ENCODE peak calls at places on chromosomes 7 and 10, in four cellular contexts. P, G, O and N are unnamed samples.

GRCh38 chr10:124544711-124545110 is 83.1 kb downstream of the LHPP start:
- DNase-seq in O (no peak), P (no peak), G (no peak), N (no peak)

GRCh38 chr7:86908948-86909347 is 150.5 kb downstream of the ELAPOR2 start:
- DNase-seq in O (no peak), G (no peak), P (no peak), N (no peak)

GRCh38 chr7:13990984-13991790 is 1.7 kb upstream of the ETV1 start:
- DNase-seq in O (peak; percentile 99), P (peak; percentile 97), G (peak; percentile 92), N (peak; percentile 87)

GRCh38 chr7:106870983-106871410 is 5.9 kb downstream of the PIK3CG start:
- DNase-seq in P (peak; percentile 17), G (no peak), O (no peak), N (peak; percentile 92)

GRCh38 chr10:24465899-24466615 is 257.1 kb downstream of the KIAA1217 start:
- DNase-seq in G (peak; percentile 59), O (peak; percentile 80), P (peak; percentile 78), N (peak; percentile 50)

GRCh38 chr10:86650151-86650550 is 4.2 kb upstream of the OPN4 start:
- DNase-seq in P (no peak), G (no peak), O (no peak), N (no peak)

GRCh38 chr7:39683216-39683845 is 60.0 kb downstream of the RALA start:
- DNase-seq in P (no peak), G (no peak), O (no peak), N (no peak)

GRCh38 chr10:12350167-12350872 is 973 bp downstream of the CAMK1D start:
- DNase-seq in G (peak; percentile 67), O (no peak), P (no peak), N (peak; percentile 88)

GRCh38 chr10:129767751-129768150 is 196.3 kb downstream of the EBF3 start:
- DNase-seq in P (no peak), O (no peak), G (peak; percentile 2), N (no peak)

GRCh38 chr10:123681285-123681684 is 15.1 kb downstream of the GPR26 start:
- DNase-seq in G (no peak), P (no peak), O (no peak), N (peak; percentile 20)

GRCh38 chr7:79282882-79283602 is 170.4 kb downstream of the MAGI2 start:
- DNase-seq in G (no peak), P (peak; percentile 84), O (peak; percentile 84), N (no peak)

GRCh38 chr10:109676703-109677102 is 246.6 kb downstream of the XPNPEP1 start:
- DNase-seq in P (no peak), O (no peak), G (no peak), N (no peak)

GRCh38 chr7:103791894-103792293 is 197.6 kb downstream of the RELN start:
- DNase-seq in G (no peak), P (no peak), O (no peak), N (no peak)

GRCh38 chr10:128078136-128078969 is 47.9 kb downstream of the MKI67 start:
- DNase-seq in O (peak; percentile 32), G (peak; percentile 41), P (no peak), N (peak; percentile 36)

GRCh38 chr7:55280031-55280454 is 85.1 kb upstream of the LANCL2 start:
- DNase-seq in O (peak; percentile 45), G (peak; percentile 65), P (peak; percentile 46), N (peak; percentile 85)

GRCh38 chr10:117007080-117007479 is 2.1 kb upstream of the SHTN1 start:
- DNase-seq in G (no peak), O (peak; percentile 15), P (peak; percentile 43), N (no peak)

GRCh38 chr7:27196287-27196739 is 3.6 kb downstream of the HOXA13 start:
- DNase-seq in O (peak; percentile 66), G (peak; percentile 95), P (no peak), N (peak; percentile 82)

GRCh38 chr10:97498841-97499560 is at the start of gene UBTD1:
- DNase-seq in O (no peak), G (peak; percentile 43), P (no peak), N (peak; percentile 18)

GRCh38 chr7:50356212-50356944 is 51.9 kb downstream of the IKZF1 start:
- DNase-seq in O (no peak), G (no peak), P (no peak), N (no peak)

GRCh38 chr10:79392506-79393176 is 45.4 kb downstream of the PPIF start:
- DNase-seq in G (no peak), P (no peak), O (no peak), N (no peak)

GRCh38 chr7:150755473-150756099 is 18.4 kb downstream of the GIMAP5 start:
- DNase-seq in O (no peak), G (no peak), P (no peak), N (peak; percentile 83)

GRCh38 chr7:116551692-116552091 is 26.9 kb downstream of the CAV1 start:
- DNase-seq in P (no peak), G (no peak), O (no peak), N (no peak)

GRCh38 chr10:105797234-105797890 is 1156.3 kb downstream of the SORCS3 start:
- DNase-seq in O (peak; percentile 15), G (no peak), P (no peak), N (peak; percentile 58)

GRCh38 chr7:128264477-128264876 is 23.4 kb downstream of the LEP start:
- DNase-seq in G (peak; percentile 28), O (no peak), P (no peak), N (no peak)

GRCh38 chr7:71626206-71626605 is 494.3 kb downstream of the GALNT17 start:
- DNase-seq in O (no peak), P (no peak), G (no peak), N (no peak)
- TF ChIP-seq CTCF in O (no peak), P (no peak), G (no peak), N (no peak)

GRCh38 chr10:26483554-26483953 is 45.4 kb downstream of the APBB1IP start:
- DNase-seq in O (no peak), G (no peak), P (no peak), N (no peak)
- H3K4me3 ChIP-seq in O (no peak overlapping the region), G (no peak overlapping the region), P (no peak overlapping the region), N (no peak overlapping the region)

DNA sequence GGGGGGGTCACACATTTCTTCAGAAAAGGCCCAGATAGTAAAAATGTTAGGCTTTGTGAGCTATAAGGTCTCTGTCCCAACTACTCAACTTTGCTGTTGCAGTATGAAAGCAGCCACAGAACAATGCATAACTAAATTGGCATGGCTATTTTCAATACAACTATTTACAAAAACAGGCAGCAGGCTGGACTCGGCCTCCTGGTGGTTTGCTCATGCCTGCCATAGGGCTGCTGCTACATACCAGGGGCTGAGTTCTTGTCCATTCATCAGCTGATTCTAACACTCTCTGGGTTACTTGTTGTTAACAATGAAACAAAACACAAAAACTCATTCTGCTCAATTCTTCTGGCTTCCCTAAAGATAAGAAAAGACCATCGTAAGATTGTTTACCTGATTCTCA is 109.4 kb upstream of the ADAM12 start:
- DNase-seq in P (no peak), G (no peak), O (no peak), N (no peak)
- TF ChIP-seq CTCF in P (no peak), G (no peak), O (no peak), N (no peak)

GRCh38 chr7:2803755-2804154 is 40.4 kb downstream of the GNA12 start:
- DNase-seq in P (no peak), G (no peak), O (no peak), N (no peak)

GRCh38 chr7:2802082-2802481 is 42.0 kb downstream of the GNA12 start:
- DNase-seq in P (no peak), O (no peak), G (no peak), N (no peak)

GRCh38 chr7:2802504-2803341 is 41.4 kb downstream of the GNA12 start:
- DNase-seq in O (peak; percentile 91), P (no peak), G (no peak), N (no peak)

GRCh38 chr7:2804227-2804763 is 39.8 kb downstream of the GNA12 start:
- DNase-seq in G (peak; percentile 54), O (no peak), P (no peak), N (no peak)

GRCh38 chr7:2803342-2803692 is 40.8 kb downstream of the GNA12 start:
- DNase-seq in O (no peak), G (no peak), P (no peak), N (no peak)
- H3K4me3 ChIP-seq in O (peak overlapping the region; percentile 30), G (no peak overlapping the region), P (no peak overlapping the region), N (no peak overlapping the region)

GRCh38 chr7:113292105-113292504 is 173.8 kb upstream of the SMIM30 start:
- DNase-seq in O (no peak), G (no peak), P (no peak), N (no peak)

GRCh38 chr7:113291058-113291457 is 172.7 kb upstream of the SMIM30 start:
- DNase-seq in G (no peak), P (no peak), O (no peak), N (no peak)

GRCh38 chr7:113285411-113285810 is 167.1 kb upstream of the SMIM30 start:
- DNase-seq in O (no peak), P (no peak), G (no peak), N (no peak)

GRCh38 chr7:113283861-113284260 is 165.5 kb upstream of the SMIM30 start:
- DNase-seq in O (no peak), G (no peak), P (no peak), N (no peak)

DNA sequence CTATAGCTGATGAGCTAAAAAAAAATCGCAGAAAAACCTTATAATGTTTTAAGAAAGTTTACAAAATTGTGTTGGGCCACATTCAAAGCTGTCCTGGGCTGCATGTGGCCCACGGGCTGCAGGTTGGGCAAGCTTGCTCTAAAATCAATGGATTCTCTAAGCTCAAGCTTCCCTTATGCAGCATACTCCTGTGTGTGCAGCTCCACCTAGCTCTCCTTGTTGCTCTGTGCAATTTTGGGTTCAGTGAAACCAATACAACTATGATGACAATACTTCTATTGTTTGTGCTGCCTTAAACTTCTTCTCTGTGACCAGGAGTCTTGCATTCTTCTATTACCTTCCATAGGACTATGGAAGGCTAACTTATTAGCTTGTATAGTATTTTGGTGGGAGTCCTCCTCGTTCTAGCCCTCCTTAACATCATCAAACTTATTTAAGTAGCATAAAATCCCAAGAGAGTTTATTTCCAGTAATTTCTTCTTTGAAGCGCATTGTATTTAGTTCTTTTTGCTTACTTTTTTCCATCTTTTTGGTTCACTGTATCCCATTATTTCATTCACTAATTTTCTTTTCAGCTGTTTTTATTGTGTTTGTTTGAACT is 170.9 kb upstream of the SMIM30 start:
- DNase-seq in P (peak; percentile 11), G (no peak), O (peak; percentile 10), N (peak; percentile 30)
- TF ChIP-seq CTCF in P (peak; percentile 52), G (no peak), O (peak; percentile 54), N (peak; percentile 37)

GRCh38 chr7:30164567-30164966 is 29.8 kb downstream of the MTURN start:
- DNase-seq in O (peak; percentile 30), P (no peak), G (no peak), N (peak; percentile 67)
- H3K4me3 ChIP-seq in O (no peak overlapping the region), P (no peak overlapping the region), G (no peak overlapping the region), N (no peak overlapping the region)

GRCh38 chr10:126013489-126014281 is 117.3 kb downstream of the FANK1 start:
- DNase-seq in P (peak; percentile 70), G (no peak), O (peak; percentile 43), N (peak; percentile 18)
- TF ChIP-seq CTCF in P (no peak), G (no peak), O (peak; percentile 78), N (peak; percentile 2)

GRCh38 chr10:23031318-23031717 is 64.1 kb upstream of the MSRB2 start:
- DNase-seq in P (no peak), O (no peak), G (no peak), N (no peak)
- H3K4me3 ChIP-seq in P (no peak overlapping the region), O (no peak overlapping the region), G (no peak overlapping the region), N (no peak overlapping the region)